ENCODE peak calls at places on chromosomes 7 and 10, in nine cellular contexts. E is ovary, M is psoas muscle, Y is GM12878, S is cardiac muscle cell, I is HCT116, A is fibroblast of lung, U is lower lobe of right lung, O is body of pancreas. X is an unnamed sample. For H3K36me3 and H3K4me1, the result is how much of the 10 kb centered on the place peaks cover.

GRCh38 chr10:129459762-129460539 is 7.1 kb upstream of the MGMT start:
- DNase-seq in Y (no peak), A (no peak), S (no peak), O (no peak), E (no peak), I (no peak), M (no peak), U (no peak), X (no peak)

GRCh38 chr7:30134523-30135270 is at the start of gene MTURN:
- DNase-seq in I (peak), E (peak), U (peak), S (peak), A (peak), M (peak), Y (peak), O (peak), X (peak)

GRCh38 chr10:98267894-98268693 is at the start of gene LOXL4:
- DNase-seq in M (peak), O (peak), Y (no peak), I (no peak), U (no peak), A (peak), S (peak), E (peak), X (peak)

GRCh38 chr10:101625821-101626412 is 37.8 kb downstream of the DPCD start:
- DNase-seq in S (no peak), A (no peak), E (no peak), M (no peak), O (no peak), U (no peak), Y (no peak), I (no peak), X (no peak)

GRCh38 chr10:60203993-60204618 is 185.6 kb downstream of the ANK3 start:
- DNase-seq in A (peak), M (no peak), I (peak), E (no peak), S (peak), Y (no peak), O (no peak), U (no peak), X (no peak)

GRCh38 chr7:2237109-2237602 is 4.4 kb upstream of the MAD1L1 start:
- DNase-seq in I (no peak), A (no peak), Y (peak), O (no peak), S (no peak), E (no peak), U (peak), M (no peak), X (no peak)

GRCh38 chr10:18607503-18607902 is 43.9 kb downstream of the NSUN6 start:
- DNase-seq in M (no peak), O (peak), I (peak), U (no peak), Y (no peak), A (peak), S (peak), E (no peak), X (peak)

GRCh38 chr7:132865366-132865765 is 216.5 kb downstream of the CHCHD3 start:
- DNase-seq in I (no peak), S (no peak), U (no peak), A (no peak), E (no peak), O (no peak), Y (no peak), M (no peak), X (no peak)

GRCh38 chr7:135232720-135233119 is 918 bp upstream of the STRA8 start:
- DNase-seq in A (no peak), E (no peak), U (no peak), S (no peak), Y (no peak), I (peak), M (no peak), O (no peak), X (peak)

GRCh38 chr10:26488344-26488743 is 50.2 kb downstream of the APBB1IP start:
- DNase-seq in S (no peak), U (no peak), I (no peak), Y (no peak), A (peak), M (no peak), E (no peak), O (no peak), X (no peak)

GRCh38 chr7:34709771-34710170 is 51.8 kb downstream of the NPSR1 start:
- DNase-seq in S (no peak), E (no peak), Y (no peak), A (no peak), I (no peak), M (no peak), U (no peak), O (no peak), X (no peak)

GRCh38 chr7:19269301-19269700 is 124.1 kb upstream of the FERD3L start:
- DNase-seq in M (no peak), S (no peak), E (no peak), O (no peak), A (no peak), Y (no peak), I (no peak), U (no peak), X (no peak)

GRCh38 chr10:49569031-49569765 is 30.3 kb upstream of the ERCC6 start:
- DNase-seq in S (peak), U (no peak), O (no peak), I (no peak), A (peak), Y (no peak), E (no peak), M (no peak), X (no peak)

GRCh38 chr10:24324651-24325050 is 115.7 kb downstream of the KIAA1217 start:
- DNase-seq in Y (no peak), S (no peak), M (no peak), A (no peak), O (no peak), E (no peak), I (no peak), U (no peak), X (no peak)

GRCh38 chr10:6659451-6659850 is 79.4 kb upstream of the PRKCQ start:
- DNase-seq in O (no peak), E (no peak), A (peak), I (no peak), Y (no peak), S (peak), M (no peak), U (no peak), X (no peak)

GRCh38 chr7:107029061-107029763 is 15.3 kb upstream of the PRKAR2B start:
- DNase-seq in S (no peak), Y (no peak), I (no peak), M (no peak), O (no peak), E (no peak), U (no peak), A (no peak), X (no peak)

GRCh38 chr7:27997188-27997707 is 183.3 kb downstream of the JAZF1 start:
- DNase-seq in S (no peak), Y (no peak), M (no peak), I (no peak), E (no peak), A (no peak), U (no peak), O (no peak), X (no peak)

GRCh38 chr7:156832195-156832877 is 60.6 kb downstream of the LMBR1 start:
- DNase-seq in M (no peak), E (no peak), O (no peak), U (no peak), S (no peak), Y (no peak), A (no peak), I (no peak), X (no peak)

GRCh38 chr10:9294865-9295264 is 1240.4 kb downstream of the GATA3 start:
- DNase-seq in Y (no peak), M (no peak), O (no peak), U (no peak), S (no peak), A (no peak), I (no peak), E (no peak), X (no peak)

GRCh38 chr10:78211476-78212110 is 177.9 kb downstream of the RPS24 start:
- DNase-seq in Y (no peak), I (peak), A (peak), E (peak), O (peak), U (no peak), S (peak), M (no peak), X (peak)

GRCh38 chr10:130763491-130763890 is 548.0 kb downstream of the TCERG1L start:
- DNase-seq in M (peak), U (no peak), O (no peak), S (no peak), A (no peak), I (no peak), Y (no peak), E (no peak), X (no peak)

GRCh38 chr10:11823122-11823988 is at the start of gene PROSER2:
- DNase-seq in I (peak), S (peak), E (peak), O (peak), U (peak), A (peak), M (peak), Y (no peak), X (peak)

GRCh38 chr10:99775850-99776249 is 6.6 kb upstream of the ABCC2 start:
- DNase-seq in U (no peak), S (peak), E (no peak), Y (no peak), I (peak), M (no peak), O (no peak), A (peak), X (no peak)

GRCh38 chr10:69363666-69364065 is 53.1 kb downstream of the TACR2 start:
- DNase-seq in O (no peak), M (no peak), U (no peak), A (no peak), Y (no peak), S (no peak), I (no peak), E (no peak), X (no peak)

GRCh38 chr7:155258233-155258575 is 39.5 kb upstream of the INSIG1 start:
- DNase-seq in A (peak), O (peak), S (peak), M (peak), I (no peak), U (no peak), Y (no peak), E (no peak), X (no peak)

GRCh38 chr10:116815641-116816415 is 33.5 kb upstream of the ENO4 start:
- DNase-seq in E (no peak), A (peak), S (no peak), U (no peak), M (no peak), I (no peak), O (no peak), Y (no peak), X (no peak)

GRCh38 chr10:89163265-89163995 is 43.7 kb downstream of the CH25H start:
- DNase-seq in I (no peak), O (peak), U (peak), M (peak), S (peak), Y (peak), A (no peak), E (no peak), X (peak)

GRCh38 chr10:95229724-95230627 is 35.9 kb downstream of the ACSM6 start:
- DNase-seq in E (no peak), A (peak), S (peak), I (peak), Y (no peak), M (no peak), O (no peak), U (no peak), X (no peak)

GRCh38 chr10:113056468-113057021 is 106.5 kb downstream of the TCF7L2 start:
- DNase-seq in I (no peak), M (no peak), E (no peak), A (peak), S (peak), Y (no peak), O (no peak), U (no peak), X (no peak)

GRCh38 chr7:27576360-27576944 is 86.2 kb downstream of the HIBADH start:
- DNase-seq in Y (no peak), S (peak), A (peak), U (no peak), O (no peak), M (no peak), E (no peak), I (peak), X (no peak)

GRCh38 chr7:152351168-152351567 is 84.6 kb downstream of the KMT2C start:
- DNase-seq in U (no peak), O (no peak), M (no peak), A (peak), E (no peak), S (no peak), Y (no peak), I (no peak), X (no peak)
- H3K36me3 ChIP-seq in U (under half), O (under half), M (under half), A (under half), E (under half), S (under half), Y (under half), I (under half), X (half or more)

GRCh38 chr7:130723784-130724183 is 10.2 kb downstream of the KLF14 start:
- DNase-seq in A (peak), U (no peak), S (peak), Y (no peak), M (no peak), E (no peak), I (no peak), O (no peak), X (no peak)

GRCh38 chr7:130719550-130719949 is 14.5 kb downstream of the KLF14 start:
- DNase-seq in A (peak), S (peak), O (no peak), I (no peak), U (no peak), E (no peak), M (no peak), Y (no peak), X (no peak)

GRCh38 chr7:130721486-130722277 is 12.3 kb downstream of the KLF14 start:
- DNase-seq in U (peak), S (peak), M (peak), Y (no peak), A (peak), O (peak), I (peak), E (peak), X (peak)
- TF ChIP-seq CTCF in U (peak), S (peak), M (peak), Y (peak), A (peak), O (no peak), I (peak), E (peak), X (peak)

DNA sequence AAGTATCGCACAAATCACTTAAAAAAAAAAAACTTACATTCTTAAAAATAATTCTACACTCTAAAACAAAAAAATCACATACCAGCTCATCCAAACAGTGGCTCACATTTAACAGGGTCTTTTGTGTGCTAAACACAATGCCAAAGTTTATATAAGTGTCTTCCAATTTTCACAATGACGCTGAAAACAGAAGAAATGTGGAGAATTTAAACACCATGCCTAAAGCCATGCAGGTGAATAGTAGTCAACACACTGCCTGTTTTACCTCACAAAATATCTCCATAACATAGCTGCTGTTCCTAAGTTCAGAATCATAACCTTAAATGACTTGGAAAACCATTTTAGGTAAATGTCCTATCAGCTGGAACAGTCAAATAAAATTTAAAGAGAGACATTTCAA is 55.0 kb downstream of the GRB10 start:
- DNase-seq in Y (no peak), I (no peak), U (no peak), E (no peak), M (no peak), A (no peak), S (no peak), O (no peak), X (no peak)
- H3K4me1 ChIP-seq in Y (under half), I (under half), U (under half), E (under half), M (half or more), A (under half), S (under half), O (half or more), X (under half)

GRCh38 chr7:47466832-47467231 is 115.1 kb downstream of the TNS3 start:
- DNase-seq in Y (no peak), A (no peak), E (no peak), M (no peak), I (no peak), S (no peak), U (no peak), O (no peak), X (no peak)
- H3K36me3 ChIP-seq in Y (under half), A (under half), E (under half), M (under half), I (under half), S (under half), U (under half), O (under half), X (under half)

GRCh38 chr7:72334066-72334465 is 78.1 kb downstream of the CALN1 start:
- DNase-seq in U (no peak), M (no peak), Y (no peak), A (no peak), I (no peak), O (no peak), S (no peak), E (no peak), X (no peak)
- TF ChIP-seq CTCF in U (no peak), M (no peak), Y (no peak), A (no peak), I (peak), O (no peak), S (no peak), E (no peak), X (peak)

GRCh38 chr7:66554326-66554725 is 74.4 kb upstream of the KCTD7 start:
- DNase-seq in Y (no peak), I (no peak), S (no peak), U (no peak), E (no peak), A (no peak), M (no peak), O (no peak), X (no peak)

GRCh38 chr7:66549466-66549865 is 79.2 kb upstream of the KCTD7 start:
- DNase-seq in Y (no peak), S (no peak), O (no peak), E (no peak), U (no peak), M (no peak), A (no peak), I (no peak), X (no peak)

GRCh38 chr7:66556177-66556548 is 72.5 kb upstream of the KCTD7 start:
- DNase-seq in E (no peak), U (no peak), M (no peak), I (no peak), Y (no peak), S (no peak), O (no peak), A (no peak), X (no peak)

GRCh38 chr7:66556549-66557213 is 72.0 kb upstream of the KCTD7 start:
- DNase-seq in A (no peak), Y (no peak), M (no peak), S (no peak), I (no peak), E (no peak), U (no peak), O (no peak), X (no peak)

DNA sequence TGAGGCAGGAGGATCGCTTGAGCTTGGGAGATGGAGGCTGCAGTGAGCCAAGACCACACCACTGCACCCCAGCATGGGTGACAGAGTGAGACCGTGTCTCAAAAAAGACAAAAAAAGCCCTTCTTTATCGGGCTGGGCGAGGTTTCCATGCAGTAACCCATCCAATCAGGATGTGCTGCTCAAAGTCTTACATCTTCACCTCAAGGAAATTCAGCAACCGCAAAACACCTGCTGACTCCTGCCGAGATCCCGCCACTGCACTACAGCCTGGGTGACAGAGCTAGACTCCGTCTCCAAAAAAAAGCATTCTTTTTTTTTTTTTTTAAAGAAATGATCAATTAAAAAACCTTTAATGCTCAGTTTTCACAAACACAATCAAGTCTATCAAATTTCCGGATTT is 75.7 kb upstream of the KCTD7 start:
- DNase-seq in Y (no peak), I (no peak), O (no peak), A (no peak), U (no peak), E (no peak), S (no peak), M (no peak), X (no peak)
- H3K4me1 ChIP-seq in Y (under half), I (under half), O (under half), A (under half), U (under half), E (under half), S (under half), M (under half), X (under half)

GRCh38 chr10:124409696-124410095 is 9.0 kb downstream of the OAT start:
- DNase-seq in S (no peak), A (no peak), M (no peak), O (no peak), U (no peak), Y (no peak), E (no peak), I (no peak), X (no peak)

GRCh38 chr10:124402273-124402672 is 16.4 kb downstream of the OAT start:
- DNase-seq in O (no peak), I (no peak), M (no peak), U (no peak), E (no peak), S (no peak), A (no peak), Y (no peak), X (no peak)

GRCh38 chr10:124408357-124408756 is 10.4 kb downstream of the OAT start:
- DNase-seq in E (no peak), S (no peak), I (no peak), M (no peak), U (no peak), O (no peak), Y (no peak), A (no peak), X (no peak)

GRCh38 chr10:124403548-124403947 is 15.2 kb downstream of the OAT start:
- DNase-seq in S (peak), A (peak), E (no peak), U (no peak), M (no peak), O (no peak), Y (peak), I (peak), X (peak)

GRCh38 chr10:124407451-124407850 is 11.3 kb downstream of the OAT start:
- DNase-seq in E (no peak), A (no peak), M (no peak), Y (no peak), O (no peak), S (no peak), U (no peak), I (no peak), X (no peak)
- H3K36me3 ChIP-seq in E (under half), A (under half), M (under half), Y (under half), O (under half), S (under half), U (half or more), I (under half), X (under half)